ENCODE peak calls at places on chromosomes 12 and 14, in six cellular contexts. One of them, this sample, is unnamed.

GRCh38 chr14:75769047-75769685 is 108.1 kb downstream of the TTLL5 start:
- DNase-seq in osteoblast: peak
- DNase-seq in pancreas: no peak
- DNase-seq in lower lobe of right lung: no peak
- DNase-seq in cardiac muscle cell: no peak
- DNase-seq in DND-41: no peak
- DNase-seq in this sample: no peak

GRCh38 chr12:62977419-62977818 is 42.5 kb upstream of the PPM1H start:
- DNase-seq in osteoblast: no peak
- DNase-seq in cardiac muscle cell: no peak
- DNase-seq in pancreas: no peak
- DNase-seq in lower lobe of right lung: no peak
- DNase-seq in DND-41: no peak
- DNase-seq in this sample: no peak

GRCh38 chr14:81550001-81550642 is 16.5 kb upstream of the SEL1L start:
- DNase-seq in cardiac muscle cell: no peak
- DNase-seq in lower lobe of right lung: no peak
- DNase-seq in DND-41: no peak
- DNase-seq in pancreas: no peak
- DNase-seq in osteoblast: no peak
- DNase-seq in this sample: no peak

GRCh38 chr12:18849080-18849479 is 111.2 kb downstream of the CAPZA3 start:
- DNase-seq in cardiac muscle cell: no peak
- DNase-seq in lower lobe of right lung: no peak
- DNase-seq in pancreas: no peak
- DNase-seq in DND-41: no peak
- DNase-seq in osteoblast: no peak
- DNase-seq in this sample: no peak

GRCh38 chr12:56806303-56806702 is 43.2 kb downstream of the HSD17B6 start:
- DNase-seq in osteoblast: no peak
- DNase-seq in DND-41: no peak
- DNase-seq in pancreas: no peak
- DNase-seq in cardiac muscle cell: no peak
- DNase-seq in lower lobe of right lung: no peak
- DNase-seq in this sample: no peak

GRCh38 chr14:95703341-95703740 is 10.6 kb downstream of the TCL1A start:
- DNase-seq in lower lobe of right lung: no peak
- DNase-seq in cardiac muscle cell: no peak
- DNase-seq in DND-41: no peak
- DNase-seq in pancreas: no peak
- DNase-seq in osteoblast: no peak
- DNase-seq in this sample: no peak

GRCh38 chr12:95881331-95881955 is 22.7 kb downstream of the SNRPF start:
- DNase-seq in DND-41: no peak
- DNase-seq in lower lobe of right lung: no peak
- DNase-seq in cardiac muscle cell: peak
- DNase-seq in osteoblast: no peak
- DNase-seq in pancreas: no peak
- DNase-seq in this sample: no peak

GRCh38 chr12:55741978-55742377 is 944 bp upstream of the GDF11 start:
- DNase-seq in osteoblast: no peak
- DNase-seq in DND-41: no peak
- DNase-seq in lower lobe of right lung: no peak
- DNase-seq in pancreas: peak
- DNase-seq in cardiac muscle cell: no peak
- DNase-seq in this sample: no peak

GRCh38 chr14:65357091-65357490 is 55.4 kb upstream of the FUT8 start:
- DNase-seq in pancreas: no peak
- DNase-seq in lower lobe of right lung: no peak
- DNase-seq in osteoblast: no peak
- DNase-seq in cardiac muscle cell: no peak
- DNase-seq in DND-41: no peak
- DNase-seq in this sample: peak

GRCh38 chr14:54768501-54768900 is 134.1 kb downstream of the GCH1 start:
- DNase-seq in lower lobe of right lung: no peak
- DNase-seq in pancreas: no peak
- DNase-seq in osteoblast: no peak
- DNase-seq in DND-41: no peak
- DNase-seq in cardiac muscle cell: no peak
- DNase-seq in this sample: no peak

GRCh38 chr12:47828967-47829482 is 9.3 kb upstream of the HDAC7 start:
- DNase-seq in cardiac muscle cell: peak
- DNase-seq in lower lobe of right lung: peak
- DNase-seq in DND-41: no peak
- DNase-seq in pancreas: no peak
- DNase-seq in osteoblast: peak
- DNase-seq in this sample: no peak

GRCh38 chr12:14417717-14418116 is 52.2 kb downstream of the ATF7IP start:
- DNase-seq in lower lobe of right lung: peak
- DNase-seq in cardiac muscle cell: peak
- DNase-seq in DND-41: peak
- DNase-seq in osteoblast: peak
- DNase-seq in pancreas: no peak
- DNase-seq in this sample: peak

GRCh38 chr12:50933459-50934124 is 18.8 kb upstream of the HIGD1C start:
- DNase-seq in osteoblast: no peak
- DNase-seq in DND-41: no peak
- DNase-seq in cardiac muscle cell: peak
- DNase-seq in lower lobe of right lung: no peak
- DNase-seq in pancreas: no peak
- DNase-seq in this sample: no peak

GRCh38 chr12:125191361-125192087 is 126.3 kb downstream of the AACS start:
- DNase-seq in lower lobe of right lung: no peak
- DNase-seq in DND-41: no peak
- DNase-seq in cardiac muscle cell: no peak
- DNase-seq in pancreas: no peak
- DNase-seq in osteoblast: no peak
- DNase-seq in this sample: peak

GRCh38 chr14:24378981-24379906 is 11.3 kb downstream of the NFATC4 start:
- DNase-seq in DND-41: no peak
- DNase-seq in cardiac muscle cell: no peak
- DNase-seq in pancreas: no peak
- DNase-seq in osteoblast: no peak
- DNase-seq in lower lobe of right lung: no peak
- DNase-seq in this sample: no peak

GRCh38 chr14:67949771-67950170 is 130.2 kb downstream of the RAD51B start:
- DNase-seq in lower lobe of right lung: no peak
- DNase-seq in osteoblast: no peak
- DNase-seq in DND-41: no peak
- DNase-seq in cardiac muscle cell: no peak
- DNase-seq in pancreas: no peak
- DNase-seq in this sample: no peak

GRCh38 chr12:116600959-116601358 is 41.8 kb downstream of the MAP1LC3B2 start:
- DNase-seq in DND-41: no peak
- DNase-seq in lower lobe of right lung: no peak
- DNase-seq in osteoblast: no peak
- DNase-seq in pancreas: no peak
- DNase-seq in cardiac muscle cell: no peak
- DNase-seq in this sample: no peak

GRCh38 chr12:116599285-116600122 is 40.3 kb downstream of the MAP1LC3B2 start:
- DNase-seq in lower lobe of right lung: peak
- DNase-seq in cardiac muscle cell: peak
- DNase-seq in DND-41: peak
- DNase-seq in osteoblast: peak
- DNase-seq in pancreas: peak
- DNase-seq in this sample: peak

GRCh38 chr12:116601524-116601923 is 42.3 kb downstream of the MAP1LC3B2 start:
- DNase-seq in pancreas: no peak
- DNase-seq in DND-41: no peak
- DNase-seq in osteoblast: no peak
- DNase-seq in lower lobe of right lung: no peak
- DNase-seq in cardiac muscle cell: peak
- DNase-seq in this sample: no peak

GRCh38 chr12:116597886-116598285 is 38.7 kb downstream of the MAP1LC3B2 start:
- DNase-seq in DND-41: no peak
- DNase-seq in osteoblast: no peak
- DNase-seq in lower lobe of right lung: no peak
- DNase-seq in cardiac muscle cell: no peak
- DNase-seq in pancreas: no peak
- DNase-seq in this sample: no peak

GRCh38 chr12:116598341-116599284 is 39.4 kb downstream of the MAP1LC3B2 start:
- DNase-seq in osteoblast: no peak
- DNase-seq in lower lobe of right lung: no peak
- DNase-seq in DND-41: no peak
- DNase-seq in pancreas: no peak
- DNase-seq in cardiac muscle cell: no peak
- DNase-seq in this sample: no peak
- H3K27ac ChIP-seq in osteoblast: peak
- H3K27ac ChIP-seq in lower lobe of right lung: peak
- H3K27ac ChIP-seq in DND-41: peak
- H3K27ac ChIP-seq in pancreas: peak
- H3K27ac ChIP-seq in cardiac muscle cell: no peak
- H3K27ac ChIP-seq in this sample: no peak

GRCh38 chr12:131850856-131851559 is 22.8 kb downstream of the MMP17 start:
- DNase-seq in pancreas: peak
- DNase-seq in osteoblast: peak
- DNase-seq in cardiac muscle cell: no peak
- DNase-seq in DND-41: peak
- DNase-seq in lower lobe of right lung: no peak
- DNase-seq in this sample: peak
- TF ChIP-seq CTCF in pancreas: no peak
- TF ChIP-seq CTCF in osteoblast: peak
- TF ChIP-seq CTCF in cardiac muscle cell: no peak
- TF ChIP-seq CTCF in DND-41: peak
- TF ChIP-seq CTCF in lower lobe of right lung: no peak
- TF ChIP-seq CTCF in this sample: peak

GRCh38 chr12:132954471-132955048 is 1.5 kb downstream of the ZNF605 start:
- DNase-seq in pancreas: no peak
- DNase-seq in DND-41: no peak
- DNase-seq in lower lobe of right lung: no peak
- DNase-seq in osteoblast: peak
- DNase-seq in cardiac muscle cell: no peak
- DNase-seq in this sample: no peak
- H3K27ac ChIP-seq in pancreas: peak
- H3K27ac ChIP-seq in DND-41: peak
- H3K27ac ChIP-seq in lower lobe of right lung: peak
- H3K27ac ChIP-seq in osteoblast: peak
- H3K27ac ChIP-seq in cardiac muscle cell: peak
- H3K27ac ChIP-seq in this sample: no peak

GRCh38 chr14:63877594-63877993 is 24.8 kb downstream of the SYNE2 start:
- DNase-seq in DND-41: no peak
- DNase-seq in pancreas: no peak
- DNase-seq in osteoblast: no peak
- DNase-seq in lower lobe of right lung: no peak
- DNase-seq in cardiac muscle cell: no peak
- DNase-seq in this sample: no peak
- TF ChIP-seq CTCF in DND-41: no peak
- TF ChIP-seq CTCF in pancreas: no peak
- TF ChIP-seq CTCF in osteoblast: no peak
- TF ChIP-seq CTCF in lower lobe of right lung: no peak
- TF ChIP-seq CTCF in cardiac muscle cell: no peak
- TF ChIP-seq CTCF in this sample: no peak

GRCh38 chr14:22155582-22155981 is 433.4 kb downstream of the DAD1 start:
- DNase-seq in cardiac muscle cell: no peak
- DNase-seq in osteoblast: no peak
- DNase-seq in DND-41: no peak
- DNase-seq in lower lobe of right lung: no peak
- DNase-seq in pancreas: no peak
- DNase-seq in this sample: no peak

GRCh38 chr14:22152901-22153300 is 436.1 kb downstream of the DAD1 start:
- DNase-seq in pancreas: no peak
- DNase-seq in DND-41: no peak
- DNase-seq in osteoblast: no peak
- DNase-seq in lower lobe of right lung: no peak
- DNase-seq in cardiac muscle cell: no peak
- DNase-seq in this sample: no peak

GRCh38 chr14:22147716-22148115 is 441.3 kb downstream of the DAD1 start:
- DNase-seq in pancreas: no peak
- DNase-seq in lower lobe of right lung: no peak
- DNase-seq in cardiac muscle cell: no peak
- DNase-seq in DND-41: no peak
- DNase-seq in osteoblast: no peak
- DNase-seq in this sample: no peak

GRCh38 chr14:22151091-22151490 is 437.9 kb downstream of the DAD1 start:
- DNase-seq in cardiac muscle cell: no peak
- DNase-seq in DND-41: no peak
- DNase-seq in pancreas: no peak
- DNase-seq in lower lobe of right lung: no peak
- DNase-seq in osteoblast: no peak
- DNase-seq in this sample: no peak

DNA sequence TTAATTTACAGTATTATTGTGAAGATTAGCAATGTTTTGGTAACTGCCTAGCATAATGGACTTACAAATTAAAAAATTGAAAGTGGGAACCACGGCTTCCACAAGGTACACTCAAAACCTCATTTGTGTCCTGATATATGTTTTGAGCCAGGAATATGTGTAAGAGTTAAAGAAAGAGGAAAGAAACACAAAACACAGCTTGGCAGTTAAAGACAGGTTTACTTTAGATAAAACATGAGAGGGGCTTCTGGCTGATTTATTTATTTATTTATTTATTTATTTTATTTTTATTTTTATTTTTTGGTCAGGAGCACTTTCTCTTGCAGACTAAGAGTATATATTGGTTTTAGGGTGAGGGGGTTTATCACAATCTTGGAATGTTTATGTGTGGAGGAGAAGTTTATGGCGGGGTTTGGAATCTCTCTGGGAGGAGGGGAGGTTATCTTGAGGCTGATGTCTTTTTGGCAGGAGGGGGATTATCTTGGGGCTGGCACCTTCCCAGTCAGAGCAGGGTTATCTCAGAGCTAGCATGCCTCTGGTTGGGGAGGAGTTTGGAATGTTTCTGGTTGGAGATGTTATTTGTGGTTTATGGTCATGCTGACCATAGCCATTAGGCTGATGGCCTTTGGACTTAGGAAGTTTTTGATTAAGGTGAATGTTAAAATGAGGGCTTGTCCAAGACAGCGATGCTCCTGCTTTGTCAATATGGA is 436.7 kb downstream of the DAD1 start:
- DNase-seq in cardiac muscle cell: no peak
- DNase-seq in lower lobe of right lung: no peak
- DNase-seq in pancreas: no peak
- DNase-seq in DND-41: no peak
- DNase-seq in osteoblast: no peak
- DNase-seq in this sample: no peak
- H3K27ac ChIP-seq in cardiac muscle cell: no peak
- H3K27ac ChIP-seq in lower lobe of right lung: no peak
- H3K27ac ChIP-seq in pancreas: no peak
- H3K27ac ChIP-seq in DND-41: no peak
- H3K27ac ChIP-seq in osteoblast: no peak
- H3K27ac ChIP-seq in this sample: no peak

This sample was measured in OCI-LY7.